ENCODE peak calls at places on chromosomes 11 and 22, in six cellular contexts. G is stomach, Q is K562, U is thyroid gland, L is ovary, X is heart left ventricle. D is an unnamed sample.

GRCh38 chr22:40193429-40194421 is 16.0 kb downstream of the TNRC6B start:
- DNase-seq in Q (peak; percentile 52), L (no peak), X (no peak), G (no peak), U (peak; percentile 20), D (no peak)

GRCh38 chr22:25745341-25746011 is 3.5 kb downstream of the MYO18B start:
- DNase-seq in L (no peak), U (no peak), Q (no peak), X (no peak), G (no peak), D (no peak)

GRCh38 chr11:27214713-27215112 is 148.3 kb downstream of the CCDC34 start:
- DNase-seq in U (no peak), X (no peak), Q (no peak), G (no peak), L (no peak), D (no peak)

GRCh38 chr22:49958961-49959781 is 1.4 kb upstream of the PIM3 start:
- DNase-seq in X (peak; percentile 44), Q (peak; percentile 28), L (peak; percentile 56), G (peak; percentile 49), U (peak; percentile 10), D (no peak)

GRCh38 chr11:79047980-79048379 is 392.9 kb downstream of the TENM4 start:
- DNase-seq in G (no peak), U (no peak), Q (no peak), X (no peak), L (no peak), D (no peak)

GRCh38 chr11:18773681-18774080 is 17.9 kb downstream of the PTPN5 start:
- DNase-seq in U (no peak), L (no peak), Q (no peak), G (no peak), X (no peak), D (no peak)

GRCh38 chr22:29473001-29473400 is 7.0 kb upstream of the NEFH start:
- DNase-seq in Q (no peak), G (no peak), X (no peak), U (no peak), L (no peak), D (no peak)

GRCh38 chr11:19561011-19561410 is 151.6 kb upstream of the NAV2 start:
- DNase-seq in X (no peak), L (no peak), U (no peak), Q (no peak), G (no peak), D (no peak)

GRCh38 chr11:15918212-15918611 is 438.1 kb downstream of the SOX6 start:
- DNase-seq in L (no peak), Q (no peak), G (no peak), X (no peak), U (no peak), D (no peak)

GRCh38 chr22:28032896-28033295 is 113.8 kb upstream of the PITPNB start:
- DNase-seq in L (no peak), X (no peak), Q (peak; percentile 65), U (no peak), G (no peak), D (no peak)

GRCh38 chr11:128802358-128802981 is 64.6 kb downstream of the KCNJ1 start:
- DNase-seq in L (no peak), X (peak; percentile 48), U (no peak), G (peak; percentile 31), Q (peak; percentile 3), D (no peak)

GRCh38 chr22:49934891-49935557 is 16.6 kb downstream of the CRELD2 start:
- DNase-seq in X (peak; percentile 93), Q (peak; percentile 84), U (peak; percentile 88), G (peak; percentile 88), L (peak; percentile 92), D (peak; percentile 88)

GRCh38 chr11:86138958-86139357 is 70.1 kb upstream of the PICALM start:
- DNase-seq in Q (no peak), X (no peak), G (no peak), L (no peak), U (no peak), D (peak; percentile 25)

GRCh38 chr11:1733009-1733715 is 17.2 kb downstream of the IFITM10 start:
- DNase-seq in L (no peak), X (no peak), U (no peak), Q (no peak), G (no peak), D (peak; percentile 37)

GRCh38 chr11:88521354-88522310 is 184.1 kb upstream of the CTSC start:
- DNase-seq in U (no peak), L (no peak), Q (no peak), X (no peak), G (no peak), D (no peak)

GRCh38 chr11:61752117-61752924 is at the start of gene MYRF:
- DNase-seq in X (peak; percentile 48), Q (peak; percentile 82), U (peak; percentile 52), G (peak; percentile 81), L (peak; percentile 62), D (peak; percentile 17)

GRCh38 chr22:31611065-31611760 is 50.8 kb downstream of the PISD start:
- DNase-seq in U (no peak), L (peak; percentile 76), G (no peak), X (peak; percentile 56), Q (no peak), D (peak; percentile 46)

GRCh38 chr11:119355091-119355843 is 8.8 kb upstream of the MFRP start:
- DNase-seq in G (no peak), L (peak; percentile 16), U (no peak), X (no peak), Q (no peak), D (no peak)

GRCh38 chr11:119351232-119351631 is 4.7 kb upstream of the MFRP start:
- DNase-seq in L (no peak), Q (no peak), G (no peak), X (no peak), U (no peak), D (no peak)

GRCh38 chr11:119356349-119357031 is 10.0 kb upstream of the MFRP start:
- DNase-seq in G (peak; percentile 85), U (peak; percentile 80), X (peak; percentile 89), L (peak; percentile 89), Q (peak; percentile 89), D (peak; percentile 74)

GRCh38 chr11:119350302-119350701 is 3.8 kb upstream of the MFRP start:
- DNase-seq in U (no peak), Q (no peak), X (no peak), L (no peak), G (no peak), D (no peak)

GRCh38 chr11:119352857-119353260 is 6.4 kb upstream of the MFRP start:
- DNase-seq in G (peak; percentile 70), L (peak; percentile 58), X (peak; percentile 68), Q (peak; percentile 62), U (peak; percentile 48), D (no peak)
- H3K4me3 ChIP-seq in G (no peak overlapping the region), L (no peak overlapping the region), X (no peak overlapping the region), Q (no peak overlapping the region), U (no peak overlapping the region), D (no peak overlapping the region)

GRCh38 chr11:43737194-43737575 is 56.6 kb downstream of the HSD17B12 start:
- DNase-seq in U (no peak), X (no peak), L (no peak), G (no peak), Q (no peak), D (no peak)

GRCh38 chr11:43734256-43734655 is 53.7 kb downstream of the HSD17B12 start:
- DNase-seq in L (no peak), U (no peak), X (no peak), Q (no peak), G (no peak), D (no peak)

GRCh38 chr11:43735115-43735514 is 54.6 kb downstream of the HSD17B12 start:
- DNase-seq in U (no peak), Q (no peak), X (no peak), L (no peak), G (no peak), D (no peak)

GRCh38 chr11:43736502-43737193 is 56.1 kb downstream of the HSD17B12 start:
- DNase-seq in G (no peak), L (no peak), Q (no peak), X (no peak), U (no peak), D (no peak)

DNA sequence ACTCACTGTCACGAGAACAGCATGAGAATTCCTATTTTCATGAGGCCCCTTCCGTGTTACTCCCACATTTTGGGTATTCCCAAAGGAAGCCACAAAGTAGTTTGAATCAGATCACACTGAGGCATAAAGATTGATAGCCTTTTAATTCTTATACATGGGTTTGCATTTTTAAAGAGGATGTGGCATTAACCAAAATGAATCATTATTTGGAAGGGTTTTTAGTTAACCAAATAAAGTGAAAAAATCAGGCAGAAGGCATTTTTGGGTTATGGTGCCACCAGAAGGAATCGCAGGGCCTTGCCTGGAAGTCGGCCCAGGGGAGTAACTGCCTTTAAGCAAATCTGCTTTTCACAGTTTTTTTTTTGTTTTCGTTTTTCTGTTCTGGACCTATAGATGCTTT is 55.4 kb downstream of the HSD17B12 start:
- DNase-seq in U (no peak), L (no peak), X (no peak), Q (no peak), G (no peak), D (no peak)
- TF ChIP-seq CTCF in U (no peak), L (no peak), X (no peak), Q (no peak), G (no peak), D (no peak)

GRCh38 chr11:68116126-68116525 is 5.1 kb downstream of the CHKA start:
- DNase-seq in G (no peak), U (no peak), X (no peak), L (no peak), Q (no peak), D (peak; percentile 57)

GRCh38 chr11:68116892-68117435 is 4.2 kb downstream of the CHKA start:
- DNase-seq in L (no peak), Q (no peak), U (no peak), X (no peak), G (no peak), D (no peak)

GRCh38 chr11:68113986-68114385 is 7.2 kb downstream of the CHKA start:
- DNase-seq in G (no peak), L (no peak), X (no peak), Q (no peak), U (no peak), D (no peak)

GRCh38 chr11:68117896-68118470 is 3.2 kb downstream of the CHKA start:
- DNase-seq in Q (peak; percentile 27), L (no peak), U (no peak), X (no peak), G (no peak), D (no peak)

GRCh38 chr11:68115285-68115684 is 5.9 kb downstream of the CHKA start:
- DNase-seq in U (no peak), L (no peak), G (no peak), Q (no peak), X (no peak), D (no peak)
- TF ChIP-seq POLR2A in U (no peak), L (no peak), G (no peak), Q (no peak), X (no peak), D (no peak)

GRCh38 chr22:17373839-17374238 is 4.6 kb downstream of the CECR2 start:
- DNase-seq in L (no peak), Q (no peak), G (no peak), U (no peak), X (no peak), D (no peak)

GRCh38 chr22:17369553-17370035 is 334 bp downstream of the CECR2 start:
- DNase-seq in U (peak; percentile 72), G (no peak), Q (no peak), L (no peak), X (peak; percentile 54), D (peak; percentile 50)

GRCh38 chr22:17370766-17371181 is 1.5 kb downstream of the CECR2 start:
- DNase-seq in Q (no peak), L (no peak), U (no peak), X (no peak), G (no peak), D (no peak)

GRCh38 chr22:17370036-17370765 is 941 bp downstream of the CECR2 start:
- DNase-seq in G (no peak), U (peak; percentile 27), X (peak; percentile 29), L (peak; percentile 54), Q (no peak), D (no peak)

GRCh38 chr22:17371446-17371845 is 2.2 kb downstream of the CECR2 start:
- DNase-seq in U (no peak), Q (no peak), L (no peak), G (no peak), X (no peak), D (no peak)
- H3K4me3 ChIP-seq in U (no peak overlapping the region), Q (no peak overlapping the region), L (peak overlapping the region; percentile 44), G (no peak overlapping the region), X (peak overlapping the region; percentile 81), D (no peak overlapping the region)